ENCODE peak calls at places on chromosomes 4 and X, in six cellular contexts. C, E, O, S, G and U are unnamed samples.

GRCh38 chr4:37908488-37909343 is 17.8 kb downstream of the TBC1D1 start:
- DNase-seq in C (no peak), E (peak; percentile 76), O (no peak), S (no peak), G (no peak), U (no peak)

GRCh38 chr4:4659871-4660651 is 118.2 kb upstream of the STX18 start:
- DNase-seq in C (no peak), E (peak; percentile 93), O (no peak), S (no peak), G (no peak), U (peak; percentile 38)

GRCh38 chr4:83340692-83341343 is 6.2 kb upstream of the HPSE start:
- DNase-seq in C (no peak), E (no peak), O (no peak), S (no peak), G (no peak), U (no peak)

GRCh38 chrX:121128946-121129345 is 81.5 kb downstream of the GLUD2 start:
- DNase-seq in C (no peak), E (no peak), O (no peak), S (no peak), G (no peak), U (no peak)

GRCh38 chr4:142420461-142421095 is 425.5 kb downstream of the INPP4B start:
- DNase-seq in C (no peak), E (peak; percentile 33), O (no peak), S (no peak), G (no peak), U (no peak)

GRCh38 chr4:54102747-54103146 is 2.8 kb downstream of the GSX2 start:
- DNase-seq in C (no peak), E (no peak), O (no peak), S (no peak), G (no peak), U (no peak)

GRCh38 chrX:9117851-9118250 is 83.9 kb upstream of the FAM9B start:
- DNase-seq in C (no peak), E (no peak), O (no peak), S (no peak), G (no peak), U (no peak)

GRCh38 chr4:175891863-175892262 is 79.8 kb upstream of the GPM6A start:
- DNase-seq in C (peak; percentile 26), E (peak; percentile 26), O (no peak), S (no peak), G (no peak), U (no peak)

GRCh38 chr4:16722386-16722785 is 176.1 kb downstream of the LDB2 start:
- DNase-seq in C (no peak), E (no peak), O (no peak), S (no peak), G (no peak), U (no peak)

GRCh38 chrX:24956828-24957227 is 58.9 kb downstream of the ARX start:
- DNase-seq in C (no peak), E (peak; percentile 6), O (no peak), S (no peak), G (no peak), U (no peak)

GRCh38 chr4:101348367-101348827 is 1.1 kb upstream of the PPP3CA start:
- DNase-seq in C (no peak), E (no peak), O (no peak), S (peak; percentile 50), G (peak; percentile 84), U (no peak)

GRCh38 chr4:1554876-1555265 is 129.2 kb downstream of the FAM53A start:
- DNase-seq in C (no peak), E (no peak), O (no peak), S (no peak), G (no peak), U (no peak)

GRCh38 chr4:1556541-1557220 is 127.4 kb downstream of the FAM53A start:
- DNase-seq in C (no peak), E (no peak), O (no peak), S (no peak), G (no peak), U (no peak)

GRCh38 chr4:1558205-1558604 is 125.9 kb downstream of the FAM53A start:
- DNase-seq in C (no peak), E (no peak), O (no peak), S (no peak), G (no peak), U (no peak)

GRCh38 chr4:1554246-1554875 is 129.8 kb downstream of the FAM53A start:
- DNase-seq in C (no peak), E (no peak), O (no peak), S (no peak), G (no peak), U (no peak)

GRCh38 chr4:1557221-1557597 is 126.9 kb downstream of the FAM53A start:
- DNase-seq in C (no peak), E (no peak), O (no peak), S (no peak), G (no peak), U (no peak)
- H3K27me3 ChIP-seq in C (peaks cover 13% of the 10 kb centered on the region), E (peaks cover 7% of the 10 kb centered on the region), O (no peaks in the 10 kb centered on the region), S (peaks cover 14% of the 10 kb centered on the region), G (no peaks in the 10 kb centered on the region), U (peaks cover 63% of the 10 kb centered on the region)

GRCh38 chr4:41879552-41879951 is 55.7 kb upstream of the TMEM33 start:
- DNase-seq in C (no peak), E (no peak), O (no peak), S (no peak), G (no peak), U (no peak)
- H3K27me3 ChIP-seq in C (peaks cover 100% of the 10 kb centered on the region), E (peaks cover 86% of the 10 kb centered on the region), O (no peaks in the 10 kb centered on the region), S (peaks cover 62% of the 10 kb centered on the region), G (peaks cover 13% of the 10 kb centered on the region), U (peaks cover 82% of the 10 kb centered on the region)

DNA sequence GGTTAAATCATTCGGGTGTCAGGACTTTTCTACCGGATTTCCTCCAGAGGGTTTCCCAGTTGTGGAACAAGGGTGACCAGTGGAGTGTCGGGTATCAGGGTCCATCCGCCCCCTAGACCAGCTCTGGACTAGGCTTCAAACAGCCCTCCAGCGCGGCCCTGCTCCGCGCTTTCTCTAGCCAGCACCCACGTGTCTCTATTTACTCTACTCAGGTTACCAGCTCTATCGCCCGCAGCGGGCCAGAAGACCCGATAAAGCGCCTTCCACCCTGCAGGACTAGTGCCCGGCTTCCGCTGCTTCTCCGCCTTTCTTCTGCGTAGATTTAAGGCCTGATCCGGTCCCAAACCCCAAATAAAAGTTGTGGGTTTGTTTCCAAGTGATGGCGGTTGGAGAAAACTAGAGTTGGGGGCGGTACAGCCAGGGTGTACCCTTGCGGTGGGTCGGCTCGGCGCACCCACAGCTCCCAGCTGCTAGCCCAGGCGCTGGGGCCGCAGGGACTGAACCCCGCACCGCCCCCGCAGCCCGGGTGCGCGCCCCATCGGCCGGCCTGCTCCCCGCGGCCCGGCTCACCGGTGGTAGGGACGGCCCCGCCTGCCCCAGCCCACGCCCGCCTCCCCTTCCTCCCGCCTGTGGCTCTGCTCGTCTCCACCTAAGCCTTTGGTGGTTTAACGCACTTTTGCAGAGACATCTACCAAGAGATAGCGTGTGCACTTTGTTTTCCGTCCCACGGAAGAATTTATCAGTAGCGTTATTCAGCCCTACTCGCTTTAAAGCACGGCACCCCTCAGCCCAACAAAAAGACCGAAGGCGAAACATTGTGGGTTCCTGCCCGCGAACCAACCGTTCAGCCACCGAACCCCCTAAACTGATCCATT is 2.1 kb downstream of the LEF1 start:
- DNase-seq in C (peak; percentile 88), E (peak; percentile 14), O (no peak), S (peak; percentile 27), G (peak; percentile 74), U (no peak)
- H3K27me3 ChIP-seq in C (peaks cover 23% of the 10 kb centered on the region), E (peaks cover 47% of the 10 kb centered on the region), O (no peaks in the 10 kb centered on the region), S (peaks cover 52% of the 10 kb centered on the region), G (peaks cover 34% of the 10 kb centered on the region), U (peaks cover 27% of the 10 kb centered on the region)

GRCh38 chr4:3657917-3658913 is 108.0 kb upstream of the ADRA2C start:
- DNase-seq in C (no peak), E (peak; percentile 53), O (no peak), S (no peak), G (peak; percentile 53), U (no peak)

GRCh38 chr4:3660928-3661515 is 105.2 kb upstream of the ADRA2C start:
- DNase-seq in C (no peak), E (no peak), O (no peak), S (no peak), G (peak; percentile 8), U (no peak)

GRCh38 chr4:3656441-3657376 is 109.5 kb upstream of the ADRA2C start:
- DNase-seq in C (no peak), E (no peak), O (no peak), S (peak; percentile 24), G (peak; percentile 40), U (no peak)

GRCh38 chr4:3660086-3660927 is 105.9 kb upstream of the ADRA2C start:
- DNase-seq in C (no peak), E (no peak), O (no peak), S (no peak), G (peak; percentile 72), U (no peak)

DNA sequence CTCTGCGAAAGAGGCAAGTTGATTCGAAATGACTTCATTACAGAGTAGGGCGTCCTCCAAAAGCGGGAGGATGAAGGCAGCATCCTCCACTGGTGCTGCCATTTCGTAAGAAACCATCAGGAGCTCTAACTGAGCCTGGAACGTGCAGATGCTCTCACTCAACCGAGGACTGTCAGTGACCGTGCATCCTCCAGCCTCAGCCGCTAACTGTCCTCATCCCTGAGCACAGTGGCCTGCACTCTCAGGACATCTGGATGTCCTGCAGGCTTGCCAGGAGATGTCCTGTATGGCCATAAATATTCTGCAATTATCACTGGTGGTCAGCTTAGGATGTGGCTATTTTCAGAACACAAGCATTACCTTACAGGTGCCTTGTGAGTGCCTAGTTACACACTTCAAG is 107.1 kb upstream of the ADRA2C start:
- DNase-seq in C (no peak), E (no peak), O (no peak), S (no peak), G (no peak), U (no peak)
- H3K27me3 ChIP-seq in C (no peaks in the 10 kb centered on the region), E (peaks cover 9% of the 10 kb centered on the region), O (no peaks in the 10 kb centered on the region), S (no peaks in the 10 kb centered on the region), G (no peaks in the 10 kb centered on the region), U (peaks cover 33% of the 10 kb centered on the region)

DNA sequence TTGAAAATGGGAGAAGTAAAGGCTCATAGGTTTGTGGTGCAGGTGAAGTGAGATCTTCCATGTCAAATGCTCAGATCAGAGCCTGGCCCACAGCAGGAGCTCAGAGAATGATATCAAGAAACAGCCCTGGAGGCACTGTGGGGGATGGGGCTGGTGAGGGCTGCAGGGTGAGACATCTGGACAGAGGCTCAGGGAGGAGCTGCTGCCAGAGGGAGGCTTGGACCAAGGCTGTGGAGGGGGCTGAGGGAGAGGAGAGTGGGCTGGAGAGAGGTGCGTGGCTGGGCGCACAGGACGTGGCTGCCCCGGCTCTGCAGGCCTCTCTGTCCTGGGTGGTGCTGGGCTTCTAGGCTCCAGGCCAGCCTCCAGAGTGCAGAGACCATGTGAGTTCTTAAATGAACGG is 5.6 kb downstream of the SORCS2 start:
- DNase-seq in C (no peak), E (no peak), O (no peak), S (no peak), G (no peak), U (no peak)
- H3K27me3 ChIP-seq in C (peaks cover 27% of the 10 kb centered on the region), E (no peaks in the 10 kb centered on the region), O (no peaks in the 10 kb centered on the region), S (peaks cover 11% of the 10 kb centered on the region), G (peaks cover 6% of the 10 kb centered on the region), U (peaks cover 25% of the 10 kb centered on the region)

DNA sequence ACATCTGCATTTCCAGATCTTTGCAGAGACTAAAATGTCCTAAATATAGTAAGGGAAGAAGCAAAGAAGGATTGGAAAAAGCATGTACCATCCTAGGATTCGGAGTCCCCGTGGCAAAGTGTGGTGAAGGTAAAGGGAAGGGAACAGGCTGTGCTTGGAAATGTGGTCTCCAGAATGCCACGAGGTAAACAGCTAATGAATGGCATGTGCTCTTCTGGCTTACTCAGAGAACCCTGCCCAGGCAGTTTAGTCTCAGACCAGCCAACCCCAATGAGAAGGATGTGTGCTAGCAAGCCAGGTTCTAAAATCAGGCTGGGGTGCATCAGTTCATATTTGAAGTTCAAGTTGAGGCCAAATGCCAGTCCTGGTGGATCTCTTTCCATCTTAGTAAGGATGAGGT is 113.1 kb downstream of the RS1 start:
- DNase-seq in C (no peak), E (no peak), O (no peak), S (no peak), G (no peak), U (no peak)
- H3K27me3 ChIP-seq in C (no peaks in the 10 kb centered on the region), E (no peaks in the 10 kb centered on the region), O (no peaks in the 10 kb centered on the region), S (peaks cover 3% of the 10 kb centered on the region), G (no peaks in the 10 kb centered on the region), U (no peaks in the 10 kb centered on the region)